ENCODE peak calls at places on chromosomes 11 and 22, in four cellular contexts. N, L, M and G are unnamed samples. For H3K27me3, the result is how much of the 10 kb centered on the place peaks cover.

GRCh38 chr22:39721456-39722325 is 151.1 kb downstream of the CACNA1I start:
- DNase-seq in M (no peak), L (no peak), N (no peak), G (peak)

GRCh38 chr11:131760191-131760951 is 390.0 kb downstream of the NTM start:
- DNase-seq in L (no peak), M (no peak), N (peak), G (peak)

GRCh38 chr11:12137005-12137690 is 26.8 kb downstream of the MICAL2 start:
- DNase-seq in L (no peak), N (no peak), M (no peak), G (no peak)

GRCh38 chr11:111409915-111410314 is 30.8 kb upstream of the POU2AF1 start:
- DNase-seq in L (no peak), M (no peak), N (no peak), G (no peak)

GRCh38 chr11:75472081-75472732 is 39.2 kb upstream of the KLHL35 start:
- DNase-seq in M (no peak), L (no peak), N (no peak), G (peak)

GRCh38 chr11:79074547-79074946 is 366.3 kb downstream of the TENM4 start:
- DNase-seq in N (no peak), L (no peak), M (no peak), G (no peak)

GRCh38 chr11:80443177-80443576 is 1002.3 kb upstream of the TENM4 start:
- DNase-seq in N (no peak), M (no peak), L (no peak), G (no peak)

GRCh38 chr11:87528752-87529151 is 491.0 kb downstream of the TMEM135 start:
- DNase-seq in N (no peak), M (no peak), L (no peak), G (no peak)

GRCh38 chr11:114162719-114163123 is 103.2 kb downstream of the ZBTB16 start:
- DNase-seq in M (no peak), N (peak), L (no peak), G (peak)

GRCh38 chr11:8605956-8606355 is 11.9 kb upstream of the STK33 start:
- DNase-seq in L (no peak), N (no peak), M (no peak), G (no peak)

GRCh38 chr22:21025266-21025665 is 7.1 kb downstream of the SLC7A4 start:
- DNase-seq in N (no peak), M (no peak), L (no peak), G (peak)

GRCh38 chr22:41147722-41148121 is 55.3 kb downstream of the EP300 start:
- DNase-seq in M (no peak), N (no peak), L (no peak), G (peak)

GRCh38 chr11:78801161-78801884 is 226.7 kb upstream of the NARS2 start:
- DNase-seq in L (no peak), M (no peak), N (peak), G (peak)

GRCh38 chr22:39457546-39458442 is 982 bp downstream of the MGAT3 start:
- DNase-seq in M (no peak), N (no peak), L (no peak), G (no peak)

GRCh38 chr11:125679837-125680236 is 810 bp downstream of the ACRV1 start:
- DNase-seq in L (no peak), N (no peak), M (no peak), G (no peak)

GRCh38 chr11:64863381-64864060 is 14.9 kb downstream of the EHD1 start:
- DNase-seq in N (peak), M (no peak), L (no peak), G (peak)

GRCh38 chr11:64529559-64530520 is 61.2 kb upstream of the SLC22A12 start:
- DNase-seq in L (no peak), N (no peak), M (no peak), G (no peak)

GRCh38 chr11:34475656-34476055 is 36.9 kb downstream of the CAT start:
- DNase-seq in N (no peak), M (no peak), L (no peak), G (no peak)

GRCh38 chr11:67695606-67696005 is 21.2 kb upstream of the ALDH3B2 start:
- DNase-seq in N (no peak), M (no peak), L (no peak), G (no peak)

GRCh38 chr11:1041936-1042608 is 5.6 kb upstream of the MUC6 start:
- DNase-seq in M (no peak), N (no peak), L (no peak), G (peak)

GRCh38 chr22:33920927-33921575 is 775 bp upstream of the LARGE1 start:
- DNase-seq in N (peak), M (peak), L (peak), G (peak)

GRCh38 chr11:107619926-107620325 is 29.0 kb downstream of the ELMOD1 start:
- DNase-seq in M (no peak), L (no peak), N (peak), G (no peak)

GRCh38 chr11:57539342-57539741 is 1.9 kb downstream of the SMTNL1 start:
- DNase-seq in M (no peak), L (no peak), N (peak), G (no peak)

GRCh38 chr11:119509969-119510401 is 87.0 kb upstream of the THY1 start:
- DNase-seq in M (no peak), L (no peak), N (peak), G (peak)

GRCh38 chr11:11391796-11392195 is 38.7 kb upstream of the CSNK2A3 start:
- DNase-seq in M (no peak), L (peak), N (peak), G (peak)

GRCh38 chr11:75715688-75716087 is 1.9 kb upstream of the MOGAT2 start:
- DNase-seq in L (no peak), M (no peak), N (no peak), G (no peak)

GRCh38 chr22:31776231-31776630 is 22.4 kb downstream of the DEPDC5 start:
- DNase-seq in L (no peak), M (no peak), N (no peak), G (no peak)

GRCh38 chr11:118893662-118894061 is 10.0 kb downstream of the CXCR5 start:
- DNase-seq in N (no peak), L (no peak), M (no peak), G (peak)

GRCh38 chr11:76256448-76256847 is 50.1 kb upstream of the WNT11 start:
- DNase-seq in M (no peak), N (no peak), L (no peak), G (peak)

GRCh38 chr11:8389034-8389996 is 125.6 kb upstream of the LMO1 start:
- DNase-seq in L (no peak), M (no peak), N (no peak), G (peak)

GRCh38 chr11:68398870-68399865 is 61.4 kb upstream of the PPP6R3 start:
- DNase-seq in L (no peak), N (no peak), M (no peak), G (peak)

GRCh38 chr11:117771841-117772240 is 25.2 kb downstream of the DSCAML1 start:
- DNase-seq in M (no peak), N (no peak), L (no peak), G (no peak)

GRCh38 chr11:91067666-91068065 is 844.8 kb upstream of the CHORDC1 start:
- DNase-seq in M (no peak), L (no peak), N (no peak), G (no peak)

GRCh38 chr11:128709402-128709801 is 15.5 kb downstream of the FLI1 start:
- DNase-seq in M (no peak), N (peak), L (no peak), G (peak)

DNA sequence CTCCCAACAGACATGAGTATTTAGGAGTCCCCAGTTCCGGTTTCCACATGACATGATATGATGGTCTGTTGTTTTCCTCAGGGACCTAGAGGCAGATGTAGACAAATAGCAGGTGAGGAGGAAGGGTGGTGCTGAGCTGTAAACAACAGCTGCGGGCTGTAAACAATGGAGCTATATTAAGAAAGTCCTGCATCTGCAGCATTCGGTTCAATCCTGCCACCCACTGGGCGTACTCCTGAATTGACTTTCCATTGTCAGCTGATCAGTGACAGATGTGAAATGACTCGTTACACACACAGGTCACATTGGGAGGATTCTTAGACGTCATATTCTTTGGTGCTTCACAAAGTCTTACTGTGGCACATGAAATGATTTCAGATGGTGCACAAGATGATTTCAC is 26.8 kb upstream of the RAG1 start:
- DNase-seq in N (peak), L (peak), M (no peak), G (peak)
- H3K4me2 ChIP-seq in N (no peak), L (no peak), M (no peak), G (no peak)

GRCh38 chr11:126988655-126989054 is 11.9 kb downstream of the KIRREL3 start:
- DNase-seq in M (no peak), L (no peak), N (no peak), G (no peak)
- H3K27me3 ChIP-seq in M (under half), L (under half), N (under half), G (under half)

DNA sequence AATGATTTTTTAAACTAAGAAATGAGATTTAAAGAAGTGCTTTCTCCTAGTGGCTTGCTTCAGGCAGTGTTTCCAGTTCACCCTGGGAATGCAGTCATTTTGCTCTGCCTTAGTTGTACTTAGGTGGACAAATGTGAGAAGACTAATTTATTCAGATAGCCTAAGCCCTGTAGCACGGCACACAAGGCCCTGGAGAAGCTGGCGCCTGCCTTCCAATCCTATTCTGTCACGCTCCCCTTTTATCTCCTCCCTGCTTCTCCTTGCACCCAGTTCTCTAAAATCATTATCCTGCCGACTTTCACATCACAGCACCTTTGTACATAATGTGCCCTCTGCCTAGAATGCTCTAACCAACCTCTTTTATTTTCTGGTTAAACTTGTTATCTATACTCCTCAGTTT is 64.0 kb downstream of the PPME1 start:
- DNase-seq in M (no peak), L (no peak), N (no peak), G (no peak)
- H3K4me2 ChIP-seq in M (no peak), L (no peak), N (no peak), G (no peak)

GRCh38 chr11:3197878-3198528 is 20.6 kb downstream of the MRGPRG start:
- DNase-seq in N (no peak), M (no peak), L (no peak), G (peak)
- H3K27me3 ChIP-seq in N (under half), M (under half), L (under half), G (under half)

GRCh38 chr11:69636512-69636866 is 4.5 kb upstream of the CCND1 start:
- DNase-seq in M (peak), L (peak), N (peak), G (peak)
- H3K4me2 ChIP-seq in M (peak), L (peak), N (peak), G (peak)

GRCh38 chr11:44319170-44319551 is 9.2 kb upstream of the ALX4 start:
- DNase-seq in M (no peak), N (no peak), L (no peak), G (no peak)
- H3K27me3 ChIP-seq in M (half or more), N (half or more), L (under half), G (half or more)

GRCh38 chr11:2927493-2927800 is 1.8 kb downstream of the PHLDA2 start:
- DNase-seq in L (no peak), M (no peak), N (no peak), G (peak)
- H3K4me2 ChIP-seq in L (peak), M (no peak), N (peak), G (peak)

DNA sequence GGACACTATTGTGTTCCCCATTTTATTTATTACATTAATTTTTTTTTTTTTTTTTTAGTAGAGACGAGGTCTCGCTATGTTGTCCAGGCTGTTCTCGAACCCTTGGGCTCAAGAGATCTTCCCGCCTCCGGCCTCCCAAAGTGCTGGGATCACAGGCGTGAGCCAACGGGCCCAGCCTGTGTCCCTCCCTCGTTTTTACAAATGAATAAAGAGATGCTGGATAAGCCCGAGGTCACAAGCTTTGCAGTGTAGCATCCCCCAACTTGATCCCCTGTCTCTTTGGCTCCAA is 297 bp upstream of the MTFP1 start:
- DNase-seq in L (no peak), N (no peak), M (no peak), G (no peak)
- H3K27me3 ChIP-seq in L (under half), N (under half), M (under half), G (under half)